ENCODE peak calls at places on chromosomes 5 and 9, in nine cellular contexts. U is mesendoderm; E is CD8-positive, alpha-beta T cell; K is astrocyte of the spinal cord; Q is aorta; W is mammary epithelial cell; D is BJ; A is heart left ventricle; I is OCI-LY7. V is an unnamed sample.

GRCh38 chr9:69549310-69550202 is 122.6 kb downstream of the APBA1 start:
- DNase-seq in U (peak; percentile 71), E (no peak), K (peak; percentile 57), Q (no peak), W (no peak), D (no peak), A (no peak), I (peak; percentile 35), V (peak; percentile 23)

GRCh38 chr9:84419203-84419602 is 78.6 kb upstream of the SLC28A3 start:
- DNase-seq in U (peak; percentile 44), E (no peak), K (no peak), Q (no peak), W (no peak), D (no peak), A (no peak), I (no peak), V (no peak)

GRCh38 chr9:72315510-72316287 is 49.3 kb downstream of the ZFAND5 start:
- DNase-seq in U (peak; percentile 49), E (no peak), K (peak; percentile 94), Q (no peak), W (peak; percentile 74), D (peak; percentile 49), A (no peak), I (no peak), V (peak; percentile 82)

GRCh38 chr5:140245354-140245753 is 57.5 kb downstream of the PFDN1 start:
- DNase-seq in U (no peak), E (no peak), K (no peak), Q (no peak), W (no peak), D (no peak), A (no peak), I (peak; percentile 79), V (no peak)

GRCh38 chr5:63961125-63961597 is 1.1 kb downstream of the HTR1A start:
- DNase-seq in U (no peak), E (no peak), K (no peak), Q (peak; percentile 44), W (no peak), D (no peak), A (no peak), I (no peak), V (no peak)

GRCh38 chr9:133477992-133478850 is 678 bp downstream of the SLC2A6 start:
- DNase-seq in U (peak; percentile 73), E (no peak), K (no peak), Q (no peak), W (peak; percentile 57), D (no peak), A (peak; percentile 68), I (peak; percentile 82), V (no peak)

GRCh38 chr5:123089971-123090640 is 1.1 kb downstream of the PRDM6 start:
- DNase-seq in U (peak; percentile 61), E (no peak), K (no peak), Q (peak; percentile 54), W (no peak), D (no peak), A (no peak), I (no peak), V (no peak)

GRCh38 chr9:21056931-21057330 is 20.8 kb downstream of the IFNB1 start:
- DNase-seq in U (no peak), E (no peak), K (peak; percentile 55), Q (no peak), W (peak; percentile 71), D (no peak), A (no peak), I (no peak), V (no peak)

GRCh38 chr5:160333726-160334125 is 21.4 kb upstream of the CCNJL start:
- DNase-seq in U (no peak), E (no peak), K (peak; percentile 5), Q (no peak), W (peak; percentile 60), D (no peak), A (no peak), I (no peak), V (peak; percentile 42)

GRCh38 chr5:96927008-96927407 is 8.9 kb upstream of the LNPEP start:
- DNase-seq in U (no peak), E (no peak), K (no peak), Q (no peak), W (no peak), D (no peak), A (no peak), I (no peak), V (no peak)

GRCh38 chr5:77120706-77121105 is 33.6 kb upstream of the ZBED3 start:
- DNase-seq in U (no peak), E (no peak), K (no peak), Q (no peak), W (no peak), D (no peak), A (no peak), I (no peak), V (no peak)

GRCh38 chr9:127629468-127630081 is 17.5 kb downstream of the STXBP1 start:
- DNase-seq in U (peak; percentile 56), E (no peak), K (peak; percentile 3), Q (no peak), W (no peak), D (no peak), A (peak; percentile 36), I (no peak), V (no peak)

GRCh38 chr5:135944967-135945560 is 9.7 kb downstream of the LECT2 start:
- DNase-seq in U (peak; percentile 83), E (no peak), K (peak; percentile 89), Q (no peak), W (peak; percentile 63), D (peak; percentile 23), A (peak; percentile 28), I (peak; percentile 84), V (peak; percentile 73)

GRCh38 chr9:112624711-112625707 is 92.9 kb downstream of the INIP start:
- DNase-seq in U (no peak), E (no peak), K (no peak), Q (no peak), W (no peak), D (no peak), A (no peak), I (no peak), V (no peak)

GRCh38 chr9:128215491-128216404 is 12.6 kb downstream of the DNM1 start:
- DNase-seq in U (peak; percentile 34), E (no peak), K (peak; percentile 85), Q (no peak), W (no peak), D (peak; percentile 66), A (peak; percentile 71), I (no peak), V (peak; percentile 57)

DNA sequence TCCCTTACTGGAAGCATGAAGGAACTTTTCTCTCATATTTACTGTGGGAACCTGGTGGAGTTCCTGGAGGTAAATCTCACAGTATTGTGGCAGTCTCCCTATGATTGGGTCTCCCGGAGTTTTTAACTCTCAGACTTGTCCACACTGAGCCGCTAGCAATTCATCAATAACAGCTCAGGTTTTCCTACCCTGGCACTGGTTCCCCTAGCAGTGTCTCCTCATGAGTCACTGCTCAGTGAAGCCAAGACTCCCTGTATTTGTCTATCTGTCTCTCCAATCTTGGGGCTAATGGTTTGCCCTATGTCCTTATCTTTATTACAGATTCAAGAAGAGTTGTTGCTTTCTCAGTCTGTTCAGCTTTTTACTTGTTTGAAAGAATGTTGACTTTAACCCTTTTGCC is 176.7 kb upstream of the FGF10 start:
- DNase-seq in U (peak; percentile 8), E (no peak), K (no peak), Q (no peak), W (peak; percentile 7), D (no peak), A (no peak), I (no peak), V (no peak)
- H3K4me3 ChIP-seq in U (no peak overlapping the region), E (no peak overlapping the region), K (no peak overlapping the region), Q (no peak overlapping the region), W (no peak overlapping the region), D (no peak overlapping the region), A (no peak overlapping the region), I (no peak overlapping the region), V (no peak overlapping the region)

DNA sequence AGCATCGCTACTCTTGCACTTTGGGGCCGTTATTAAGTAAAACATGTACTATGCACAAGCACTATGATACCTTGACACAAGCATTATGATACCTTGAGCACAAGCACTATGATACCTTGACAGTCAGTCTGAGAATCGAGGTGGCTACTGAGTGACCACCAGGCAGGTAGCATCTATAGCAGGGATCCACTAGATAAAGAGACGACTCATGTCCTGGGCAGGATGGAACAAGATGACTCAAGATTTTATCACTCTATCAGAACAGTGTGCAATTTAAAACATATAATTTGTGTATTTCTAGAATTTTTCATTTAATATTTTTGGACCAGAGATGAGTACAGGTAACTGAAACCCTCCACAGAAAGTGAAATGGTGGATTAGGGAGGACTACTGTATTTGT is 16.9 kb downstream of the CHSY3 start:
- DNase-seq in U (no peak), E (no peak), K (no peak), Q (no peak), W (peak; percentile 22), D (no peak), A (no peak), I (no peak), V (no peak)
- H3K4me3 ChIP-seq in U (no peak overlapping the region), E (no peak overlapping the region), K (no peak overlapping the region), Q (no peak overlapping the region), W (no peak overlapping the region), D (no peak overlapping the region), A (no peak overlapping the region), I (no peak overlapping the region), V (no peak overlapping the region)

DNA sequence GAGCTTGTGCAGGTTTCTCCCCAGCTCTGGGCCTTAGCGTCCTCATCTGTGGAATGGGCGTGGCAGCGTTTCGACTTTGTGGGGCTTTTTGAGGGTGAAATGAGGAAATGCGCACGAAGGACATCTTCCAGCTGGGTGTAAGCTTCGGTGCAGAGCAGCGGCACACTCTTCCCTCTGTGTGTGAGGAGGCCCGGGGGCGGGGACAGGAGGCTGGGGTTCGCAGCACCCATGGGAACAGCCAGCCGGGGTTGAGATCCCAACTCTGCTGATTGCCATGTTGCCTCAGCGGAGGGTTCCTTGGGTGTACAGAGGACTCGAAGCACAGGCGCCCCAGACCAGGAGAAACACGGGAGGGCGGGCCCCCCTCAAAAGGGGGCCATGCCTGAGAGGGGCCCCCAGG is 265.6 kb downstream of the NSG2 start:
- DNase-seq in U (no peak), E (no peak), K (no peak), Q (no peak), W (no peak), D (no peak), A (no peak), I (no peak), V (no peak)
- H3K4me3 ChIP-seq in U (no peak overlapping the region), E (no peak overlapping the region), K (no peak overlapping the region), Q (no peak overlapping the region), W (no peak overlapping the region), D (no peak overlapping the region), A (peak overlapping the region; percentile 33), I (no peak overlapping the region), V (no peak overlapping the region)

DNA sequence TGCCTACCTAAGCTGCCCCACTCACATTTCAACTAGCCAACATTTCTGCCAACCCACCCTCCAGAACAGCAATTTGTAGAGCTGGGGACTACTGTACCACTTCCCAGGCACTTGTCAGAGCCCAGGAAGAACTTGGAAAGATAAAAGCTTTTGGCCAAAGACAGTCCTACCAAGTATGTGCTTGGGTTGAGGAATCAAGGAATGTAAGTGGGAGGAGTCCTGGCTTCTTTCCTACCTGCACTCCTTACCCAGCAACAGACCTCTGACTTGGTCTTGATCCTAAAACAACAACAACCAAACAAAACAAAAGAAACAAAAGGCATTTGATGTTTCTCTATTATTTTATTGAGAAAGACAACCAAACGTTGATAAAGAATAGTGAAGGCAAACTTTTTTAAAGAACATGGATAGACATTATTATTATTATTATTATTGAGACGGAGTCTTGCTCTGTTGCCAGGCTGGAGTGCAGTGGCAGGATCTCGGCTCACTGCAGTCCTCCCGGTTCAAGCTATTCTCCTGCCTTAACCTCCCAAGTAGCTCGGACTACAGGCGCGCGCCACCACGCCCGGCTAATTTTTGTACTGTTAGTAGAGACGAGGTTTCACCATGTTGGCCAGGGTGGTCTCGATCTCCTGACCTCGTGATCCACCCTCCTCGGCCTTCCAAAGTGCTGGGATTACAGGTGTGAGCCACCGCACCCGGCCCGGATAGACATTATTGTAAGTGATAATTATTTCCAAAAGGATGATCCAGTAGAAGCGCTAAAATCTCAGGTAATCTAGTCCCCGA is 33.5 kb downstream of the ANXA2R start:
- DNase-seq in U (no peak), E (no peak), K (no peak), Q (no peak), W (no peak), D (no peak), A (no peak), I (no peak), V (no peak)
- H3K4me3 ChIP-seq in U (no peak overlapping the region), E (peak overlapping the region; percentile 70), K (no peak overlapping the region), Q (no peak overlapping the region), W (no peak overlapping the region), D (no peak overlapping the region), A (no peak overlapping the region), I (peak overlapping the region; percentile 70), V (no peak overlapping the region)